ENCODE peak calls at places on chromosomes 2 and 18, in four cellular contexts. M is ecto neural progenitor cell, Z is prostate gland, P is glomerular endothelial cell. E is an unnamed sample.

GRCh38 chr18:36522503-36522902 is 225.0 kb downstream of the FHOD3 start:
- DNase-seq in Z (no peak), M (no peak), P (no peak), E (no peak)

GRCh38 chr2:12715258-12715865 is 1.4 kb upstream of the TRIB2 start:
- DNase-seq in Z (no peak), P (no peak), M (no peak), E (no peak)

GRCh38 chr2:201931955-201932354 is 101.7 kb upstream of the FZD7 start:
- DNase-seq in Z (no peak), P (no peak), M (no peak), E (no peak)

GRCh38 chr2:187878096-187878495 is 323.9 kb upstream of the TFPI start:
- DNase-seq in M (no peak), Z (no peak), P (no peak), E (no peak)

GRCh38 chr2:70851704-70852103 is 16.1 kb upstream of the CD207 start:
- DNase-seq in P (no peak), M (no peak), Z (no peak), E (no peak)

GRCh38 chr18:60146220-60146960 is 226.2 kb downstream of the MC4R start:
- DNase-seq in M (no peak), Z (no peak), P (no peak), E (no peak)

GRCh38 chr2:230866704-230867561 is 2.2 kb downstream of the ITM2C start:
- DNase-seq in P (no peak), M (no peak), Z (peak), E (no peak)

GRCh38 chr2:70529663-70530062 is 24.0 kb downstream of the TGFA start:
- DNase-seq in Z (no peak), M (no peak), P (no peak), E (no peak)

GRCh38 chr2:232292395-232293154 is 86.0 kb upstream of the ALPP start:
- DNase-seq in P (peak), M (peak), Z (no peak), E (peak)

GRCh38 chr2:12709207-12709522 is 7.6 kb upstream of the TRIB2 start:
- DNase-seq in P (no peak), M (no peak), Z (no peak), E (no peak)

GRCh38 chr2:170714156-170715061 is 728 bp upstream of the SP5 start:
- DNase-seq in P (no peak), M (peak), Z (no peak), E (no peak)

GRCh38 chr2:96868555-96869280 is 1.2 kb downstream of the SEMA4C start:
- DNase-seq in P (no peak), M (peak), Z (peak), E (peak)

GRCh38 chr2:105406221-105406620 is 7.4 kb upstream of the FHL2 start:
- DNase-seq in M (no peak), P (no peak), Z (no peak), E (no peak)

GRCh38 chr2:29562319-29562718 is 359.1 kb downstream of the ALK start:
- DNase-seq in Z (no peak), P (no peak), M (peak), E (no peak)

GRCh38 chr2:101435011-101435862 is 39.7 kb downstream of the RFX8 start:
- DNase-seq in P (no peak), M (peak), Z (no peak), E (no peak)

GRCh38 chr2:10844083-10844482 is 31.5 kb upstream of the PDIA6 start:
- DNase-seq in Z (peak), P (no peak), M (peak), E (no peak)

GRCh38 chr2:163551974-163552373 is 183.8 kb downstream of the FIGN start:
- DNase-seq in P (no peak), M (no peak), Z (no peak), E (no peak)

GRCh38 chr2:141728142-141728541 is 402.7 kb downstream of the LRP1B start:
- DNase-seq in Z (no peak), M (no peak), P (no peak), E (no peak)

GRCh38 chr2:200625958-200626363 is 40.1 kb downstream of the AOX1 start:
- DNase-seq in P (no peak), Z (no peak), M (no peak), E (no peak)

E was measured in CMK.